ENCODE peak calls at places on chromosomes 6 and 20, in four cellular contexts. Q is HepG2, T is A549, H is GM12878. J is an unnamed sample.
A peak's percentile ranks its signal among the peaks of the same experiment; 100 is the strongest.

GRCh38 chr6:19209202-19209601 is 628.0 kb upstream of the ID4 start:
- DNase-seq in Q (no peak), T (no peak), H (no peak), J (no peak)

GRCh38 chr20:31670371-31671228 is 32.9 kb downstream of the COX4I2 start:
- DNase-seq in Q (no peak), T (no peak), H (no peak), J (no peak)

GRCh38 chr6:122798099-122798641 is 9.1 kb downstream of the SMPDL3A start:
- DNase-seq in Q (peak; percentile 92), T (peak; percentile 59), H (no peak), J (no peak)

GRCh38 chr20:61719691-61720347 is 345.9 kb downstream of the TAF4 start:
- DNase-seq in Q (no peak), T (no peak), H (no peak), J (no peak)

GRCh38 chr6:41469951-41470340 is 76.2 kb upstream of the FOXP4 start:
- DNase-seq in Q (no peak), T (no peak), H (no peak), J (no peak)

GRCh38 chr6:3314621-3315020 is 55.9 kb downstream of the PSMG4 start:
- DNase-seq in Q (no peak), T (no peak), H (no peak), J (no peak)

GRCh38 chr6:17957488-17957887 is 29.9 kb downstream of the KIF13A start:
- DNase-seq in Q (no peak), T (no peak), H (peak; percentile 3), J (peak; percentile 67)

GRCh38 chr6:113301651-113302050 is 555.5 kb upstream of the MARCKS start:
- DNase-seq in Q (no peak), T (no peak), H (no peak), J (no peak)

GRCh38 chr6:146902846-146903245 is 301.4 kb upstream of the STXBP5 start:
- DNase-seq in Q (no peak), T (no peak), H (no peak), J (no peak)

GRCh38 chr6:139853302-139853992 is 479.0 kb upstream of the CITED2 start:
- DNase-seq in Q (peak; percentile 17), T (no peak), H (no peak), J (no peak)

GRCh38 chr6:44022296-44022661 is 105.0 kb downstream of the MRPL14 start:
- DNase-seq in Q (no peak), T (no peak), H (no peak), J (no peak)

GRCh38 chr6:35730745-35731413 is 6.0 kb upstream of the ARMC12 start:
- DNase-seq in Q (no peak), T (peak; percentile 23), H (no peak), J (no peak)

GRCh38 chr6:150788135-150788534 is 77.4 kb upstream of the MTHFD1L start:
- DNase-seq in Q (no peak), T (no peak), H (no peak), J (no peak)

GRCh38 chr6:33693186-33694158 is 18.0 kb downstream of the UQCC2 start:
- DNase-seq in Q (no peak), T (no peak), H (no peak), J (no peak)

GRCh38 chr6:125943528-125944433 is 12.8 kb upstream of the HINT3 start:
- DNase-seq in Q (no peak), T (no peak), H (no peak), J (peak; percentile 19)

GRCh38 chr6:132298344-132298949 is 102.8 kb downstream of the MOXD1 start:
- DNase-seq in Q (peak; percentile 58), T (peak; percentile 41), H (no peak), J (peak; percentile 23)

GRCh38 chr6:134347916-134348805 is 30.2 kb upstream of the SGK1 start:
- DNase-seq in Q (no peak), T (no peak), H (no peak), J (no peak)

GRCh38 chr6:107079429-107079828 is 35.9 kb downstream of the BEND3 start:
- DNase-seq in Q (peak; percentile 16), T (no peak), H (no peak), J (no peak)

GRCh38 chr20:57792386-57793095 is 82.7 kb upstream of the PMEPA1 start:
- DNase-seq in Q (no peak), T (no peak), H (no peak), J (no peak)

GRCh38 chr6:41162687-41163418 is at the start of gene TREM2:
- DNase-seq in Q (no peak), T (no peak), H (no peak), J (no peak)

GRCh38 chr6:11218077-11218392 is 14.4 kb downstream of the NEDD9 start:
- DNase-seq in Q (no peak), T (peak; percentile 27), H (no peak), J (no peak)

GRCh38 chr6:55774542-55775318 is 100.7 kb downstream of the BMP5 start:
- DNase-seq in Q (no peak), T (no peak), H (no peak), J (no peak)

GRCh38 chr6:12584631-12585405 is 131.7 kb upstream of the PHACTR1 start:
- DNase-seq in Q (no peak), T (no peak), H (no peak), J (no peak)

GRCh38 chr6:111057074-111057752 is 30.1 kb upstream of the SLC16A10 start:
- DNase-seq in Q (peak; percentile 32), T (peak; percentile 59), H (no peak), J (peak; percentile 57)

GRCh38 chr6:20740727-20741126 is 206.5 kb downstream of the CDKAL1 start:
- DNase-seq in Q (no peak), T (no peak), H (no peak), J (no peak)

GRCh38 chr20:25321262-25321831 is 69.3 kb downstream of the ABHD12 start:
- DNase-seq in Q (no peak), T (no peak), H (no peak), J (no peak)

GRCh38 chr20:61980647-61981583 is 84.8 kb downstream of the TAF4 start:
- DNase-seq in Q (peak; percentile 72), T (peak; percentile 65), H (no peak), J (peak; percentile 74)

GRCh38 chr6:2957696-2958330 is 13.6 kb downstream of the SERPINB6 start:
- DNase-seq in Q (no peak), T (no peak), H (no peak), J (no peak)

GRCh38 chr6:10627800-10628199 is 66.6 kb downstream of the C6orf52 start:
- DNase-seq in Q (no peak), T (no peak), H (no peak), J (no peak)

GRCh38 chr6:11008821-11009220 is 35.3 kb downstream of the ELOVL2 start:
- DNase-seq in Q (no peak), T (no peak), H (no peak), J (no peak)

GRCh38 chr6:142300758-142301251 is 1.0 kb upstream of the ADGRG6 start:
- DNase-seq in Q (peak; percentile 52), T (peak; percentile 86), H (no peak), J (no peak)

GRCh38 chr6:100446922-100447899 is 17.5 kb downstream of the SIM1 start:
- DNase-seq in Q (no peak), T (no peak), H (no peak), J (no peak)

GRCh38 chr20:61953789-61954125 is 111.9 kb downstream of the TAF4 start:
- DNase-seq in Q (no peak), T (no peak), H (no peak), J (no peak)

GRCh38 chr6:166712554-166713228 is 85.6 kb upstream of the RPS6KA2 start:
- DNase-seq in Q (no peak), T (no peak), H (no peak), J (peak; percentile 19)

GRCh38 chr20:3871549-3872265 is 17.5 kb upstream of the PANK2 start:
- DNase-seq in Q (peak; percentile 44), T (peak; percentile 47), H (no peak), J (peak; percentile 24)

GRCh38 chr6:39465539-39465938 is 143.0 kb upstream of the KCNK16 start:
- DNase-seq in Q (no peak), T (no peak), H (no peak), J (no peak)

DNA sequence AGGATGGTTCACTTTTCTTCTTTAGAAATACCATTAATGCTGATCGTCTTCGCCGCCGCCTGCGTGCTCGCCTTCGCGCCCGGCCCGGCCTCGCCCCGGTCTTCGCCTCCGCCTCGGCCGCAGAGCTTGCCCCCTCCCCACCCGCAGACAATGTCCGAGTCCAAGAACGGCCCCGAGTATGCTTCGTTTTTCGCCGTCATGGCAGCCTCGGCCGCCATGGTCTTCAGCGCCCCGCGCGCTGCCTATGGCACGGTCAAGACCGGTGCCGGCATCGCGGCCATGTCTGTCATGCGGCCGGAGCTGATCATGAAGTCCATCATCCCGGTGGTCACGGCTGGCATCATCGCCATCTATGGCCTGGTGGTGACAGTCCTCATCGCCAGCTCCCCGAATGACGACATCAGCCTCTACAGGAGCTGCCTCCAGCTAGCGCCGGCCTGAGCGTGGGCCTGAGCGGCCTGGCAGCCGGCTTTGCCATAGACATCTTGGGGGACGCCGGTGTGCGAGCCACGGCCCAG is 4.7 kb upstream of the PRPH2 start:
- DNase-seq in Q (no peak), T (no peak), H (no peak), J (no peak)
- TF ChIP-seq POLR2AphosphoS2 in Q (no peak), T (no peak), H (no peak), J (no peak)

DNA sequence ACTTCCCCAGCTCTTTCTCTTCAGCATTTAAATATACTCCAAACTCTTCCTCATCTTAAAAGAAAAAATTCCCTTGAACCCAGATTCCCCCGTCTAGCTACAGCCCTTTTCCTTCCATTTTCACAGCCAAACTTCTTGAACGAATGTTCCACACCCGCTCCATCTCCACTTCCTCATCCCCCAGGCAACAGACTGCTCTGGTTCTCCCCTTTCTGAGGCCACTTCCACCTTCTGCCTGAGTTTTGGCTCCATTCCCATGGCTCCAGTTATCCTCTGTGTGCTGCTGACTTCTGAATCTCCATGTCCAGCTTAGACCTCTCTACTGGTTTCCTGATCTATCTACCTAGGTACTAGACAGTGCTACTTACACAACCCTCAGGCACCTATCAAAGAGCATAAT is 106.4 kb downstream of the RALGAPA2 start:
- DNase-seq in Q (no peak), T (no peak), H (no peak), J (no peak)
- TF ChIP-seq CEBPB in Q (no peak), T (no peak), H (no peak), J (no peak)

DNA sequence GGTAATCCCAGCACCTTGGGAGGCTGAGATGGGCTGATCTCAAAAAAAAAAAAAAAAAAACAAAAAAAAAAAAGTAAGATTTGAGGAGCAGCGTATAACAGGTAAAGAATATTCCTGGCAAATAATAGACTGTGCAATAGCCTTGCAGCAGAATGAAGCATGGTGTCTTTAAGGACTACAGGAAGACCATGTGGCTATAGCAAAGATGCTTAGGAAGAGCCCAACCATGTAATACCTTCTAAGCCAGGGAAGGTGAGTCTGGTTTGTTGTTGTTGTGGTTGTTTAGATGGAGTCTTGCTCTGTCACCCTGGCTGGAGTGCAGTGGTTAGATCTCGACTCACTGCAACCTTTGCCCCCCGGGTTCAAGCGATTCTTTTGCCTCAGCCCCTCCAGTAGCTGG is 14.3 kb upstream of the RBM39 start:
- DNase-seq in Q (no peak), T (no peak), H (no peak), J (no peak)
- H3K4me3 ChIP-seq in Q (no peak overlapping the region), T (no peak overlapping the region), H (no peak overlapping the region), J (no peak overlapping the region)

GRCh38 chr20:38057351-38057972 is 23.9 kb downstream of the RPRD1B start:
- DNase-seq in Q (peak; percentile 88), T (peak; percentile 81), H (no peak), J (peak; percentile 79)
- TF ChIP-seq POLR2AphosphoS2 in Q (no peak), T (no peak), H (no peak), J (no peak)

J was measured in K562.